ENCODE peak calls at places on chromosomes 13 and 19, in six cellular contexts. O is IMR-90, A is DND-41, J is GM23338, L is esophagus squamous epithelium, B is uterus. C is an unnamed sample.
A peak's percentile ranks its signal among the peaks of the same experiment; 100 is the strongest.

GRCh38 chr19:1649706-1650626 is 2.4 kb downstream of the TCF3 start:
- DNase-seq in L (no peak), J (no peak), O (no peak), A (no peak), B (no peak), C (no peak)

GRCh38 chr19:33063356-33064116 is 1.2 kb downstream of the RHPN2 start:
- DNase-seq in J (peak; percentile 41), A (no peak), L (no peak), O (peak; percentile 30), B (peak; percentile 20), C (peak; percentile 2)

GRCh38 chr13:36884235-36884634 is 35.8 kb downstream of the SMAD9 start:
- DNase-seq in O (no peak), B (no peak), J (no peak), A (no peak), L (no peak), C (no peak)

GRCh38 chr19:281156-281853 is 9.9 kb downstream of the PLPP2 start:
- DNase-seq in J (no peak), L (no peak), B (no peak), O (no peak), A (no peak), C (no peak)

GRCh38 chr19:9986787-9987281 is 23.5 kb downstream of the COL5A3 start:
- DNase-seq in B (peak; percentile 78), J (peak; percentile 50), A (no peak), L (no peak), O (peak; percentile 29), C (no peak)

GRCh38 chr13:34302596-34302995 is 484.6 kb downstream of the RFC3 start:
- DNase-seq in J (no peak), A (no peak), B (no peak), O (no peak), L (no peak), C (no peak)

GRCh38 chr19:27522223-27522622 is 1690.7 kb downstream of the UQCRFS1 start:
- DNase-seq in A (no peak), O (no peak), J (no peak), B (no peak), L (no peak), C (no peak)

GRCh38 chr19:39200818-39201145 is 3.3 kb downstream of the SYCN start:
- DNase-seq in O (no peak), L (no peak), A (no peak), J (no peak), B (no peak), C (no peak)

GRCh38 chr19:19732579-19733501 is at the start of gene ZNF14:
- DNase-seq in L (peak; percentile 83), O (peak; percentile 90), A (peak; percentile 96), B (peak; percentile 92), J (peak; percentile 99), C (peak; percentile 91)

GRCh38 chr19:3537438-3538240 is 1.3 kb upstream of the TEKTIP1 start:
- DNase-seq in O (no peak), A (no peak), J (no peak), B (no peak), L (no peak), C (no peak)

GRCh38 chr19:3193256-3194062 is 7.7 kb downstream of the NCLN start:
- DNase-seq in L (no peak), J (no peak), A (no peak), B (no peak), O (no peak), C (no peak)

GRCh38 chr13:29801737-29802305 is 48.6 kb downstream of the UBL3 start:
- DNase-seq in O (peak; percentile 20), J (peak; percentile 33), A (no peak), B (no peak), L (no peak), C (no peak)

GRCh38 chr19:9323919-9324583 is at the start of gene ZNF559:
- DNase-seq in O (peak; percentile 92), L (peak; percentile 68), B (peak; percentile 96), J (peak; percentile 96), A (peak; percentile 98), C (peak; percentile 99)

GRCh38 chr19:6042776-6043726 is 65.1 kb upstream of the RANBP3 start:
- DNase-seq in B (peak; percentile 11), L (no peak), J (no peak), O (no peak), A (no peak), C (no peak)

GRCh38 chr19:58516964-58517833 is 2.4 kb downstream of the ZBTB45 start:
- DNase-seq in J (peak; percentile 33), B (no peak), O (no peak), A (no peak), L (no peak), C (no peak)

GRCh38 chr13:114319441-114319871 is 5.2 kb downstream of the CHAMP1 start:
- DNase-seq in O (peak; percentile 93), A (no peak), J (no peak), L (no peak), B (no peak), C (no peak)

GRCh38 chr19:39506944-39507714 is 7.8 kb upstream of the SELENOV start:
- DNase-seq in B (no peak), O (peak; percentile 67), L (no peak), J (peak; percentile 90), A (no peak), C (peak; percentile 28)

GRCh38 chr19:17078920-17079709 is 3.5 kb downstream of the MYO9B start:
- DNase-seq in B (no peak), O (peak; percentile 31), A (no peak), L (no peak), J (no peak), C (no peak)
- H3K4me1 ChIP-seq in B (peaks cover 22% of the 10 kb centered on the region), O (peaks cover 22% of the 10 kb centered on the region), A (peaks cover 30% of the 10 kb centered on the region), L (peaks cover 51% of the 10 kb centered on the region), J (peaks cover 5% of the 10 kb centered on the region), C (peaks cover 29% of the 10 kb centered on the region)

DNA sequence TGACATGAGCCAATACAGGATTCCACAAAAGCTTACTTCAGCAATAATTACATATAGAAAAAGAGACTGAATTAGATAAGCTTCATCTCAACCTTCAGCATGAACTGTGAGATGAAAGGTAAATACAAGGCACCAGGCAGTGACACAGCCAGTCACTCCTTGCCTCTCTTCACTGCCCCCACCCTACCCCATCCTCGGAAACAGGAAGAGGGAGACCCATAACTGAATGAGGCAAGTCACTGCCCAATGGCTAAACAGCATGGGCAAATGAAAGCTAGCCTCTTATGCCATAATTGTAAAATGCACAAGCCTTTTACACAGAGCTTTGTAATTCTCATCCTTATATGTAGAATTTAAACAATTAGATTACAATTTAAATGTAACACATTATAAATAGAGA is 1.7 kb downstream of the ZNF160 start:
- DNase-seq in L (no peak), O (peak; percentile 12), A (peak; percentile 58), J (peak; percentile 21), B (no peak), C (peak; percentile 5)
- H3K4me3 ChIP-seq in L (no peak overlapping the region), O (no peak overlapping the region), A (peak overlapping the region; percentile 81), J (peak overlapping the region; percentile 97), B (no peak overlapping the region), C (no peak overlapping the region)

GRCh38 chr13:50634339-50634738 is 209.2 kb downstream of the DLEU7 start:
- DNase-seq in O (no peak), L (no peak), A (no peak), B (no peak), J (no peak), C (no peak)
- H3K27ac ChIP-seq in O (no peak overlapping the region), L (no peak overlapping the region), A (no peak overlapping the region), B (no peak overlapping the region), J (no peak overlapping the region), C (no peak overlapping the region)

GRCh38 chr19:55545913-55546495 is 661 bp upstream of the SBK3 start:
- DNase-seq in J (no peak), A (no peak), L (no peak), O (no peak), B (no peak), C (no peak)
- H3K4me1 ChIP-seq in J (no peaks in the 10 kb centered on the region), A (no peaks in the 10 kb centered on the region), L (peaks cover 17% of the 10 kb centered on the region), O (peaks cover 26% of the 10 kb centered on the region), B (no peaks in the 10 kb centered on the region), C (no peaks in the 10 kb centered on the region)

GRCh38 chr13:95676100-95676774 is 702 bp upstream of the DNAJC3 start:
- DNase-seq in O (peak; percentile 39), L (no peak), A (peak; percentile 41), B (no peak), J (peak; percentile 77), C (peak; percentile 21)

GRCh38 chr13:95677564-95678386 is 836 bp downstream of the DNAJC3 start:
- DNase-seq in J (peak; percentile 61), O (peak; percentile 23), L (no peak), A (no peak), B (no peak), C (peak; percentile 29)

GRCh38 chr13:95679722-95680121 is 2.8 kb downstream of the DNAJC3 start:
- DNase-seq in O (no peak), B (no peak), L (no peak), J (no peak), A (no peak), C (no peak)

GRCh38 chr13:95676775-95677563 is at the start of gene DNAJC3:
- DNase-seq in J (peak; percentile 98), B (peak; percentile 99), L (peak; percentile 91), A (peak; percentile 98), O (peak; percentile 96), C (peak; percentile 97)

DNA sequence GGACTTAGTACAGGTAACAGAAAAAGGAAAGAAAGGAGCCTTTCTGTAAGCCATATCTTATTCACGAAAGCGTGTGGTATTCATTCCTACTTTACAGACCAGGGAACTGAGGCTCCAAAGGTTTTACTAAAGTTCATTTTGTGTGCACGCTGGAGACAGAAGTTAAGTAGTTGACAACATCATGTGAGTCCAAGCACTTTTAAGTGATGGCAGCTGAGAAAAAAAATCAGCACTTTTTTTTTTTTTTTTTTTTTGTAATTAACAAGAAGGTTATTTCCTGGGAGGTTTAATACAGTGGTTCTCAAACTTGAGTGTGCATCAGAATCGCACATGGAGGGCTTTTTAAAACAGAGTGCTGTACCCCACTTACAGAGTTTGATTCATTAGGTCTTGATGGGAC is 2.0 kb downstream of the DNAJC3 start:
- DNase-seq in B (no peak), J (no peak), O (no peak), A (no peak), L (no peak), C (no peak)
- H3K4me3 ChIP-seq in B (no peak overlapping the region), J (peak overlapping the region; percentile 79), O (no peak overlapping the region), A (peak overlapping the region; percentile 77), L (no peak overlapping the region), C (no peak overlapping the region)